ENCODE peak calls at places on chromosome 1, in eight cellular contexts. Y, Z, H, F, I, A, D and U are unnamed samples.

GRCh38 chr1:181262069-181262468 is 173.6 kb downstream of the IER5 start:
- DNase-seq in D (no peak), Y (no peak), Z (no peak), A (no peak), H (no peak), I (no peak), F (no peak), U (no peak)

GRCh38 chr1:35894183-35894582 is 11.2 kb downstream of the AGO1 start:
- DNase-seq in D (no peak), F (no peak), I (peak), H (peak), A (no peak), Y (no peak), Z (no peak), U (no peak)

GRCh38 chr1:244214009-244214967 is 163.2 kb downstream of the ZBTB18 start:
- DNase-seq in Z (peak), I (peak), A (no peak), H (peak), Y (peak), D (no peak), F (peak), U (no peak)

GRCh38 chr1:212313616-212314015 is 28.4 kb downstream of the PPP2R5A start:
- DNase-seq in I (peak), Z (no peak), D (no peak), F (no peak), H (no peak), Y (no peak), A (no peak), U (no peak)

GRCh38 chr1:46547481-46548383 is 3.7 kb downstream of the KNCN start:
- DNase-seq in A (no peak), Z (peak), F (no peak), Y (no peak), D (no peak), H (peak), I (peak), U (no peak)

GRCh38 chr1:37795340-37796110 is 1.9 kb downstream of the MANEAL start:
- DNase-seq in Z (peak), F (peak), I (peak), A (peak), Y (peak), H (peak), D (peak), U (peak)

GRCh38 chr1:12539320-12539704 is 78.7 kb downstream of the DHRS3 start:
- DNase-seq in D (no peak), H (no peak), Z (no peak), Y (no peak), F (no peak), I (no peak), A (no peak), U (no peak)

GRCh38 chr1:117312453-117313138 is 54.7 kb upstream of the MAN1A2 start:
- DNase-seq in F (no peak), Z (peak), I (peak), H (peak), D (no peak), A (no peak), Y (no peak), U (no peak)

GRCh38 chr1:91944087-91944486 is 5.1 kb upstream of the BRDT start:
- DNase-seq in Y (no peak), H (no peak), I (no peak), Z (no peak), F (peak), A (no peak), D (no peak), U (no peak)

GRCh38 chr1:66732407-66733166 is 19.7 kb upstream of the DYNLT5 start:
- DNase-seq in Z (no peak), A (no peak), D (no peak), Y (no peak), F (no peak), I (no peak), H (peak), U (no peak)

GRCh38 chr1:44030606-44031050 is 634 bp downstream of the SLC6A9 start:
- DNase-seq in F (peak), A (peak), H (peak), Y (no peak), Z (peak), I (peak), D (no peak), U (peak)

GRCh38 chr1:23341829-23342697 is 2.0 kb downstream of the HNRNPR start:
- DNase-seq in D (no peak), A (no peak), I (peak), Y (no peak), Z (no peak), H (peak), F (no peak), U (no peak)

GRCh38 chr1:23345920-23346319 is 1.8 kb upstream of the HNRNPR start:
- DNase-seq in I (no peak), Z (no peak), D (no peak), F (no peak), A (no peak), Y (no peak), H (no peak), U (no peak)

GRCh38 chr1:23343246-23344110 is 606 bp downstream of the HNRNPR start:
- DNase-seq in F (peak), Z (peak), I (peak), A (no peak), H (peak), Y (peak), D (peak), U (no peak)

GRCh38 chr1:23344987-23345472 is 946 bp upstream of the HNRNPR start:
- DNase-seq in Z (peak), I (no peak), F (no peak), D (no peak), Y (no peak), A (no peak), H (no peak), U (no peak)

GRCh38 chr1:23344111-23344986 is at the start of gene HNRNPR:
- DNase-seq in H (peak), Y (peak), F (peak), Z (peak), I (peak), A (peak), D (peak), U (peak)
- TF ChIP-seq CTCF in H (no peak), Y (peak), F (no peak), Z (no peak), I (no peak), A (no peak), D (peak), U (no peak)

GRCh38 chr1:64664287-64664686 is 80.6 kb upstream of the RAVER2 start:
- DNase-seq in Z (peak), Y (no peak), A (no peak), I (no peak), H (no peak), F (no peak), D (no peak), U (no peak)

GRCh38 chr1:64669098-64669675 is 75.7 kb upstream of the RAVER2 start:
- DNase-seq in F (no peak), D (no peak), Y (no peak), Z (no peak), I (peak), A (no peak), H (no peak), U (no peak)

GRCh38 chr1:64659478-64659877 is 85.4 kb upstream of the RAVER2 start:
- DNase-seq in H (no peak), Z (no peak), I (no peak), Y (no peak), A (no peak), D (no peak), F (no peak), U (no peak)

GRCh38 chr1:64663654-64664053 is 81.2 kb upstream of the RAVER2 start:
- DNase-seq in A (no peak), Y (no peak), D (no peak), I (peak), Z (peak), F (peak), H (peak), U (no peak)
- TF ChIP-seq CTCF in A (no peak), Y (no peak), D (no peak), I (peak), Z (peak), F (no peak), H (peak), U (peak)

GRCh38 chr1:229853751-229854150 is 213.3 kb upstream of the GALNT2 start:
- DNase-seq in H (no peak), Z (no peak), D (no peak), F (no peak), Y (no peak), A (no peak), I (no peak), U (no peak)

GRCh38 chr1:229846351-229846750 is 220.3 kb downstream of the URB2 start:
- DNase-seq in Z (no peak), A (no peak), Y (peak), F (no peak), H (no peak), D (no peak), I (no peak), U (no peak)

GRCh38 chr1:229845410-229846138 is 219.5 kb downstream of the URB2 start:
- DNase-seq in Y (no peak), F (no peak), I (no peak), D (no peak), H (no peak), Z (no peak), A (no peak), U (no peak)

GRCh38 chr1:229844675-229845074 is 218.6 kb downstream of the URB2 start:
- DNase-seq in Y (peak), A (no peak), H (no peak), D (no peak), F (no peak), Z (no peak), I (no peak), U (no peak)

DNA sequence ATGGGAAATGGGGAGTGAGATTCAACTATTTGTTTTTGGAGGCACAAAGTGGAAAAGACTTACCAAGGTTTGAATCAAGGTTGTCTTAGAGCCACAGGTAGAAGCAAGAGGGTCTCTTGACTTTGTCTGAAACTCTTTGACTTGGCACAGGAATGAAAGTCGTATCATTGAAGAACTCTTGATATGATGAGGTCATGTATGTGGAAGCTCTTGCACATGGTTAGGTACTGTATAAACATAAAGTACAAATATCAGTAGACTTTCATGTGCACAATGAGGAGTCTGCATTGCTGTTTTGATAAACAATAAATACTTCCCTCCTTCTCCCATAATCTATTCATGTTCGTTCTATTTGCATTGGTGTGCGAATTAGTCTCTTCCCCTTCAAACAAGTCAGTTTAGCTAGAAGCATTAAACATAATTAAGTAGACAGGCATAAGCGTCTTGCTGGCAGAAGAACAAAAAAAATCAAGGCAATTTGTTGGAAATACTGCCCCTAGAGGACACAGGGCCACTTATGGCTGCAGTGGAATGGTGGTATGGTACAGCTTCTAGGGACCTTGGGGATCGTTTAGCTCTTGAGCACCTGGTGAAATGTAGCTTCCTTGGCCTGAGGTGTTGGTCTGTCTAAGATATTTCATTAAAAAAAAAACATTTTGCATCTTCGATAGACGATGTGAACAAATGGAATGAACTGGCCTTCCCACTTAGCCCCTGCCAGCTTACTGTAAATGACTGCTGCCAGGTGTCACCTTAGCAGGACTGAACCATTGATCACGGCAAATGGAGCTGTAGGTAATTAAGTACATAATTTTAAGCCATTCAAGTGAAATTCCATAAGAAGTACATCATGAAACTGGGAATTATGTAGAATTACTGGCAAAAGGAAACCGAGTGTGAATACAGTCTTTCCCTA is 218.0 kb upstream of the GALNT2 start:
- DNase-seq in A (no peak), Y (no peak), H (peak), Z (peak), I (peak), D (no peak), F (no peak), U (no peak)
- TF ChIP-seq CTCF in A (peak), Y (peak), H (peak), Z (peak), I (peak), D (no peak), F (peak), U (peak)

GRCh38 chr1:245797592-245798366 is 643.0 kb downstream of the KIF26B start:
- DNase-seq in D (no peak), A (no peak), Z (peak), I (peak), F (peak), Y (no peak), H (peak), U (no peak)
- TF ChIP-seq CTCF in D (no peak), A (peak), Z (peak), I (peak), F (peak), Y (no peak), H (peak), U (peak)